ENCODE peak calls at places on chromosome 19, in four cellular contexts. W, M, S and B are unnamed samples.

GRCh38 chr19:16631465-16631864 is 3.5 kb upstream of the MED26 start:
- DNase-seq in S (no peak), M (no peak), W (no peak), B (no peak)

GRCh38 chr19:46082728-46083050 is 41.8 kb downstream of the IGFL3 start:
- DNase-seq in M (no peak), W (peak), S (no peak), B (no peak)

GRCh38 chr19:27774827-27775226 is 1438.1 kb downstream of the UQCRFS1 start:
- DNase-seq in M (no peak), S (no peak), W (no peak), B (no peak)

GRCh38 chr19:48271531-48272151 is 1.8 kb downstream of the ZNF114 start:
- DNase-seq in W (no peak), S (no peak), M (peak), B (no peak)

GRCh38 chr19:46697142-46697960 is 19.6 kb downstream of the PRKD2 start:
- DNase-seq in W (peak), M (peak), S (no peak), B (peak)

GRCh38 chr19:28744014-28744413 is 468.9 kb downstream of the UQCRFS1 start:
- DNase-seq in W (no peak), M (no peak), S (no peak), B (no peak)

GRCh38 chr19:17260842-17261325 is 3.7 kb downstream of the USHBP1 start:
- DNase-seq in W (peak), M (peak), S (peak), B (peak)

GRCh38 chr19:29576761-29577661 is 29.1 kb upstream of the POP4 start:
- DNase-seq in S (no peak), M (no peak), W (no peak), B (no peak)

GRCh38 chr19:55197531-55197930 is 11.8 kb downstream of the PTPRH start:
- DNase-seq in W (no peak), M (no peak), S (no peak), B (no peak)

GRCh38 chr19:57280913-57281425 is 684 bp downstream of the ZNF460 start:
- DNase-seq in S (peak), W (no peak), M (no peak), B (no peak)

GRCh38 chr19:4980087-4980486 is 11.2 kb downstream of the KDM4B start:
- DNase-seq in M (no peak), W (no peak), S (no peak), B (peak)

GRCh38 chr19:35404879-35405622 is 34.2 kb downstream of the GPR42 start:
- DNase-seq in W (peak), S (no peak), M (no peak), B (no peak)

GRCh38 chr19:51473009-51473707 is 5.2 kb upstream of the CEACAM18 start:
- DNase-seq in M (peak), W (peak), S (peak), B (no peak)

GRCh38 chr19:16645140-16645539 is 14.8 kb downstream of the SMIM7 start:
- DNase-seq in W (no peak), S (no peak), M (no peak), B (peak)

GRCh38 chr19:3817761-3818160 is 31.6 kb upstream of the MATK start:
- DNase-seq in M (no peak), W (no peak), S (no peak), B (no peak)

GRCh38 chr19:48735031-48735615 is 5.3 kb downstream of the RASIP1 start:
- DNase-seq in M (no peak), S (no peak), W (no peak), B (no peak)

GRCh38 chr19:9528757-9529336 is 9.6 kb downstream of the ZNF426 start:
- DNase-seq in S (no peak), W (no peak), M (no peak), B (no peak)

DNA sequence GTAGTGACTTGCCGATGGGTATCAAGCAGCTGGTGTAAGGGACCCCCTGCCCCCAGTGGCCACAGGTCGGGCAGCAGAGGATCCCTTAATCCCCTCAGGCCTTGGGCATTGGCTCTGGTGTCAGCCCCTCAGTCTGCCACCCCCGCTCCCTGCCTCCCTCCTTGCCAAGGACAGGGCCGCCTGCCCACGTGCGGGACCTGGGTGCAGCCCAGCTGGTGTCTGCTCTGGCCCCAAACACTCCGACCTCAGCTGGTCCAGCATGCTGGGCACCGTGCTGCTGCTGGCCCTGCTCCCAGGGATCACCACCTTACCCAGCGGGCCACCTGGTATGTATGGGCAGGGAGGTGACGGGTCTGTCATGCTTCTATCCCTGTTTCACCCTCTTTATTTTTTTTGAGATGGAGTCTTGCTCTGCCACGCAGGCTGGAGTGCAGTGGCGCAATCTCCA is at the start of gene TGFBR3L:
- DNase-seq in M (no peak), S (no peak), W (no peak), B (no peak)
- H3K4me3 ChIP-seq in M (no peak), S (no peak), W (no peak), B (no peak)

GRCh38 chr19:1510442-1510806 is 2.4 kb downstream of the ADAMTSL5 start:
- DNase-seq in M (no peak), W (no peak), S (no peak), B (no peak)

GRCh38 chr19:1510807-1511206 is 2.0 kb downstream of the ADAMTSL5 start:
- DNase-seq in S (no peak), W (no peak), M (no peak), B (no peak)

GRCh38 chr19:1512671-1513491 is at the start of gene ADAMTSL5:
- DNase-seq in M (no peak), W (no peak), S (peak), B (no peak)

GRCh38 chr19:1511318-1511988 is 1.4 kb downstream of the ADAMTSL5 start:
- DNase-seq in W (no peak), S (no peak), M (no peak), B (no peak)

GRCh38 chr19:1511989-1512338 is 855 bp downstream of the ADAMTSL5 start:
- DNase-seq in W (no peak), M (no peak), S (no peak), B (no peak)
- H3K27ac ChIP-seq in W (no peak), M (no peak), S (no peak), B (peak)

GRCh38 chr19:42131149-42132029 is 857 bp downstream of the POU2F2 start:
- DNase-seq in S (no peak), W (no peak), M (no peak), B (no peak)

GRCh38 chr19:42129399-42130253 is 2.6 kb downstream of the POU2F2 start:
- DNase-seq in S (no peak), W (peak), M (no peak), B (peak)

GRCh38 chr19:42132851-42133528 is 744 bp upstream of the POU2F2 start:
- DNase-seq in S (peak), W (no peak), M (peak), B (peak)

GRCh38 chr19:42132030-42132628 is at the start of gene POU2F2:
- DNase-seq in W (no peak), M (peak), S (peak), B (no peak)

DNA sequence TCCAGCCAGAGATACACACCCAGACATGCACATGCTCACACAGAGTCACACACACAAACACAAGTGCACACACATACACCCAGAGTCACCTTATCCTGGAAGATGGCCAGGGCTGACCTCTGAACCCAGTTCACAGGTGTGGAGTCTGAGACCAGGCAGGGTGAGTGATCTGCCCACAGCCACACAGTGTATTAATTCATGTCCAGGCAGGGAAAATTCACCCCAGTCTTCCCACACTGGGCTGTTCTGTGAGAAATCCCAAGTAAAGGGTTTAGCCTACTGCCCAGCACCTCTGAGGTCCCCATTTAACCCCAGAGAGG is 2.0 kb downstream of the POU2F2 start:
- DNase-seq in S (no peak), W (peak), M (no peak), B (no peak)
- H3K4me3 ChIP-seq in S (no peak), W (peak), M (no peak), B (no peak)

DNA sequence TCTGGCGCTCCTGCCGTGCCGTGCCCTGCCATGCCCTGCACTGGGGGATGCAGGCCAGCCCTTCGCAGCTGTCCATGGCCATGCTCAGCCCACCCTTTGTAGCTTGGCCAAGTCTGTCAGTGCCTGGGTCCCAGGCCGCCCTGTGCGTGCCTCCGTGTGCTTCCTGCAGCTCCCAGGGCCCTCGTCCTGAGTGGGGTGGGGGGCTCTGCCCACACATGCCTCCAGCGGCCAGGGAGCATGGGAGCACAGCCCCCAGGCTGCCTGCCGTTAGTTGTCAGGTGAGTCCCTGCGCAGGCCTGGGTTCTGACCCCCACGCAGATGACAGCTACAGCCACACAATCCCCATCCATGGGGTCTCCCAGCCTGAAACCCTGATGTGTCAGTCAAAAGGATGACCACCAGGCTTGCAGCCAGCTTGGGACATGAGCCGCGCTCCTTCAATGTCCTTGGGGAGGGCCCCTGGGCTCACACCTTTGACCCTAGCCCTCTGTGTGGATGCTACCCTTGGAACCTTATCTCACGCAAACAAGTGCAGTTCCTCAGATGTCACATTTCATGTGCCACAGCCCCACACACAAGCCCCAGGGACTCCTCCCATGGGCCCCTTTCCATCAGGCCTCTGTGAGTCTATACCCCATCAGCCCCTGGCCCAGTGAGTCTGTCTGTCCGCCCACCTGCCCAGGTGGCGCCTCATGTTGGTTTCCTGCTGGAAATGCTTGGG is 24.5 kb downstream of the TMED1 start:
- DNase-seq in S (no peak), W (no peak), M (no peak), B (no peak)
- H3K27ac ChIP-seq in S (peak), W (no peak), M (no peak), B (no peak)

DNA sequence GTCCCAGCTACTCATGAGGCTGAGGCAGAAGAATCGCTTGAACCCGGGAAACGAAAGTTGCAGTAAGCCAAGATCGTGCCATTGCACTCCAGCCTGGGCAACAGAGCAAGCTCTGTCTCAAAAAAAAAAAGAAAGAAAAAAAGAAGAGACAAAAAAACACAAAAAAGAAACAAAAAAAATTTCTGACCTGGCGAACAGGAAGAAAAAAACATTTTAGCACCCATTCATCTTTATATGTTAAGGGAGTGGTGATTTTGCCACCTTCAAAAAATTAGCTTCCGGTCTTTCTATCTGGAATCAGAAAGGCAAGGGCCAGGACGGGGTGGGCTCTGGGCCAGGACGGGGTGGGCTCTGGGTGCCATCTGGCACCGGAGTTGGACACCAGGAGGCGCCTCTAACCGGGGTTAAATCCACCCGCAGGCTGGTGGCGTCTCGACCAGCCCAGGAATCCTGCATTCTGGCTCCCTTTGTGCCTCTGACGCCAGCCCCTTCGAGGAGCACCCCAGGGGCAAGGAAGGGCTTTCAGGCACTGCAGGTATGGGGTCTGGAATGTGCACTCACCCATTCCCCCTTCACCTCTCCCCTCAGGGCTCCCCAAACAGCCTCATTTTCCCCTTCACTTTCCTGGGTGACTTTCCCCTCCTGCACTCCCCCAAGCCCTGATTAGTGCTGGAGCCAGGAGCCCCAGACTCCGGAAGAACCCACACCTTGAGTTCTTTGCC is 10.4 kb upstream of the ZSWIM4 start:
- DNase-seq in M (peak), S (peak), W (no peak), B (peak)
- H3K4me3 ChIP-seq in M (no peak), S (no peak), W (no peak), B (peak)